ENCODE peak calls at places on chromosome 21, in ten cellular contexts. Z, H, K, P, L, R, S, J, O and D are unnamed samples.

GRCh38 chr21:32240708-32241433 is 38.0 kb downstream of the MIS18A start:
- DNase-seq in P (no peak), O (no peak), Z (no peak), K (no peak), J (no peak), H (no peak), S (peak; percentile 71), L (no peak), R (no peak), D (no peak)

GRCh38 chr21:39788383-39788782 is 43.4 kb downstream of the IGSF5 start:
- DNase-seq in O (peak; percentile 86), K (peak; percentile 82), P (peak; percentile 85), R (peak; percentile 54), L (peak; percentile 70), J (peak; percentile 79), Z (no peak), H (peak; percentile 88), S (peak; percentile 58), D (peak; percentile 48)

GRCh38 chr21:44533121-44533890 is 6.7 kb downstream of the KRTAP10-1 start:
- DNase-seq in H (peak; percentile 80), Z (no peak), K (no peak), O (no peak), S (no peak), R (no peak), P (no peak), L (no peak), J (no peak), D (no peak)

GRCh38 chr21:45766501-45766900 is 123.0 kb downstream of the PCBP3 start:
- DNase-seq in L (no peak), S (no peak), R (no peak), H (no peak), P (no peak), J (no peak), K (no peak), O (no peak), Z (no peak), D (no peak)

GRCh38 chr21:17542371-17542992 is 29.6 kb downstream of the CXADR start:
- DNase-seq in O (no peak), Z (no peak), S (no peak), R (no peak), J (no peak), L (no peak), P (no peak), K (no peak), H (no peak), D (no peak)

GRCh38 chr21:37380349-37381323 is 14.1 kb downstream of the DYRK1A start:
- DNase-seq in P (no peak), O (peak; percentile 48), S (no peak), Z (no peak), J (no peak), R (peak; percentile 46), L (no peak), K (no peak), H (no peak), D (no peak)

GRCh38 chr21:43274022-43274945 is 105.5 kb downstream of the CRYAA start:
- DNase-seq in R (no peak), K (no peak), J (no peak), H (no peak), Z (no peak), P (peak; percentile 15), S (no peak), L (no peak), O (peak; percentile 17), D (no peak)

GRCh38 chr21:42237577-42237976 is 18.6 kb downstream of the ABCG1 start:
- DNase-seq in H (peak; percentile 31), K (no peak), P (no peak), S (no peak), L (no peak), Z (peak; percentile 53), J (no peak), O (no peak), R (no peak), D (no peak)

GRCh38 chr21:26916799-26917198 is 50.1 kb downstream of the ADAMTS5 start:
- DNase-seq in S (no peak), Z (no peak), R (no peak), P (no peak), L (no peak), K (no peak), O (no peak), J (no peak), H (no peak), D (no peak)

GRCh38 chr21:36274128-36274527 is 45.9 kb upstream of the MORC3 start:
- DNase-seq in H (no peak), R (no peak), L (no peak), Z (no peak), O (no peak), S (no peak), K (no peak), J (no peak), P (no peak), D (no peak)

GRCh38 chr21:32253215-32253641 is 25.6 kb downstream of the MIS18A start:
- DNase-seq in O (peak; percentile 66), S (peak; percentile 78), L (no peak), K (no peak), P (peak; percentile 43), R (no peak), Z (no peak), J (no peak), H (no peak), D (peak; percentile 50)

GRCh38 chr21:39803393-39803792 is 58.4 kb downstream of the IGSF5 start:
- DNase-seq in L (no peak), P (no peak), R (no peak), H (no peak), Z (no peak), J (no peak), K (no peak), S (no peak), O (no peak), D (no peak)

GRCh38 chr21:19237603-19238002 is 834.0 kb upstream of the TMPRSS15 start:
- DNase-seq in S (no peak), K (no peak), L (no peak), P (no peak), R (no peak), Z (no peak), H (no peak), O (no peak), J (no peak), D (no peak)